ENCODE peak calls at places on chromosome 22, in five cellular contexts. One of them, this sample, is unnamed.
A peak's percentile ranks its signal among the peaks of the same experiment; 100 is the strongest.

GRCh38 chr22:27206001-27206746 is 548.8 kb downstream of the MIAT start:
- DNase-seq in ELR: no peak
- DNase-seq in nephron progenitor cell: no peak
- DNase-seq in activated naive CD4-positive, alpha-beta T cell treated with anti-CD3 and anti-CD28 coated beads, Interleukin-2, amount 50 U/mL, for 16 hours: no peak
- DNase-seq in stomach: no peak
- DNase-seq in this sample: no peak

GRCh38 chr22:47567741-47568140 is 805.3 kb downstream of the TBC1D22A start:
- DNase-seq in activated naive CD4-positive, alpha-beta T cell treated with anti-CD3 and anti-CD28 coated beads, Interleukin-2, amount 50 U/mL, for 16 hours: no peak
- DNase-seq in nephron progenitor cell: no peak
- DNase-seq in ELR: no peak
- DNase-seq in stomach: no peak
- DNase-seq in this sample: no peak

GRCh38 chr22:46089426-46090041 is 60.8 kb upstream of the PPARA start:
- DNase-seq in nephron progenitor cell: no peak
- DNase-seq in stomach: peak; percentile 26
- DNase-seq in ELR: no peak
- DNase-seq in activated naive CD4-positive, alpha-beta T cell treated with anti-CD3 and anti-CD28 coated beads, Interleukin-2, amount 50 U/mL, for 16 hours: no peak
- DNase-seq in this sample: no peak

GRCh38 chr22:46367707-46368191 is 32.2 kb downstream of the TRMU start:
- DNase-seq in activated naive CD4-positive, alpha-beta T cell treated with anti-CD3 and anti-CD28 coated beads, Interleukin-2, amount 50 U/mL, for 16 hours: peak; percentile 75
- DNase-seq in ELR: peak; percentile 65
- DNase-seq in nephron progenitor cell: peak; percentile 79
- DNase-seq in stomach: peak; percentile 89
- DNase-seq in this sample: peak; percentile 65

GRCh38 chr22:39703890-39704658 is 133.5 kb downstream of the CACNA1I start:
- DNase-seq in ELR: no peak
- DNase-seq in stomach: no peak
- DNase-seq in nephron progenitor cell: peak; percentile 59
- DNase-seq in activated naive CD4-positive, alpha-beta T cell treated with anti-CD3 and anti-CD28 coated beads, Interleukin-2, amount 50 U/mL, for 16 hours: no peak
- DNase-seq in this sample: peak; percentile 44

GRCh38 chr22:27768027-27768640 is 33.4 kb downstream of the MN1 start:
- DNase-seq in stomach: no peak
- DNase-seq in nephron progenitor cell: no peak
- DNase-seq in ELR: no peak
- DNase-seq in activated naive CD4-positive, alpha-beta T cell treated with anti-CD3 and anti-CD28 coated beads, Interleukin-2, amount 50 U/mL, for 16 hours: no peak
- DNase-seq in this sample: no peak

GRCh38 chr22:19488884-19489843 is 9.4 kb downstream of the CDC45 start:
- DNase-seq in ELR: peak; percentile 34
- DNase-seq in nephron progenitor cell: no peak
- DNase-seq in activated naive CD4-positive, alpha-beta T cell treated with anti-CD3 and anti-CD28 coated beads, Interleukin-2, amount 50 U/mL, for 16 hours: no peak
- DNase-seq in stomach: no peak
- DNase-seq in this sample: no peak

GRCh38 chr22:46241397-46242007 is 8.6 kb downstream of the CDPF1 start:
- DNase-seq in nephron progenitor cell: no peak
- DNase-seq in ELR: no peak
- DNase-seq in activated naive CD4-positive, alpha-beta T cell treated with anti-CD3 and anti-CD28 coated beads, Interleukin-2, amount 50 U/mL, for 16 hours: no peak
- DNase-seq in stomach: no peak
- DNase-seq in this sample: peak; percentile 55

GRCh38 chr22:39946571-39947407 is 13.4 kb upstream of the TMA7B start:
- DNase-seq in ELR: no peak
- DNase-seq in nephron progenitor cell: no peak
- DNase-seq in activated naive CD4-positive, alpha-beta T cell treated with anti-CD3 and anti-CD28 coated beads, Interleukin-2, amount 50 U/mL, for 16 hours: no peak
- DNase-seq in stomach: no peak
- DNase-seq in this sample: peak; percentile 81

GRCh38 chr22:19238900-19239299 is 52.6 kb downstream of the CLTCL1 start:
- DNase-seq in ELR: no peak
- DNase-seq in activated naive CD4-positive, alpha-beta T cell treated with anti-CD3 and anti-CD28 coated beads, Interleukin-2, amount 50 U/mL, for 16 hours: no peak
- DNase-seq in nephron progenitor cell: no peak
- DNase-seq in stomach: no peak
- DNase-seq in this sample: no peak

GRCh38 chr22:31752096-31752847 is 1.5 kb upstream of the DEPDC5 start:
- DNase-seq in activated naive CD4-positive, alpha-beta T cell treated with anti-CD3 and anti-CD28 coated beads, Interleukin-2, amount 50 U/mL, for 16 hours: no peak
- DNase-seq in nephron progenitor cell: no peak
- DNase-seq in ELR: no peak
- DNase-seq in stomach: no peak
- DNase-seq in this sample: peak; percentile 50

GRCh38 chr22:42277988-42278776 is 7.7 kb upstream of the TCF20 start:
- DNase-seq in nephron progenitor cell: no peak
- DNase-seq in stomach: no peak
- DNase-seq in activated naive CD4-positive, alpha-beta T cell treated with anti-CD3 and anti-CD28 coated beads, Interleukin-2, amount 50 U/mL, for 16 hours: no peak
- DNase-seq in ELR: no peak
- DNase-seq in this sample: no peak

GRCh38 chr22:44353063-44353440 is 40.3 kb upstream of the SHISAL1 start:
- DNase-seq in stomach: no peak
- DNase-seq in ELR: no peak
- DNase-seq in activated naive CD4-positive, alpha-beta T cell treated with anti-CD3 and anti-CD28 coated beads, Interleukin-2, amount 50 U/mL, for 16 hours: no peak
- DNase-seq in nephron progenitor cell: no peak
- DNase-seq in this sample: no peak

GRCh38 chr22:36839356-36840073 is 21.3 kb upstream of the NCF4 start:
- DNase-seq in nephron progenitor cell: no peak
- DNase-seq in ELR: peak; percentile 83
- DNase-seq in activated naive CD4-positive, alpha-beta T cell treated with anti-CD3 and anti-CD28 coated beads, Interleukin-2, amount 50 U/mL, for 16 hours: no peak
- DNase-seq in stomach: no peak
- DNase-seq in this sample: no peak

GRCh38 chr22:47158457-47158856 is 396.0 kb downstream of the TBC1D22A start:
- DNase-seq in stomach: no peak
- DNase-seq in nephron progenitor cell: no peak
- DNase-seq in activated naive CD4-positive, alpha-beta T cell treated with anti-CD3 and anti-CD28 coated beads, Interleukin-2, amount 50 U/mL, for 16 hours: no peak
- DNase-seq in ELR: no peak
- DNase-seq in this sample: no peak

GRCh38 chr22:36026741-36027140 is 1.9 kb downstream of the RBFOX2 start:
- DNase-seq in stomach: no peak
- DNase-seq in activated naive CD4-positive, alpha-beta T cell treated with anti-CD3 and anti-CD28 coated beads, Interleukin-2, amount 50 U/mL, for 16 hours: no peak
- DNase-seq in ELR: peak; percentile 64
- DNase-seq in nephron progenitor cell: no peak
- DNase-seq in this sample: peak; percentile 21

GRCh38 chr22:40560551-40560950 is 76.0 kb downstream of the MRTFA start:
- DNase-seq in activated naive CD4-positive, alpha-beta T cell treated with anti-CD3 and anti-CD28 coated beads, Interleukin-2, amount 50 U/mL, for 16 hours: no peak
- DNase-seq in nephron progenitor cell: no peak
- DNase-seq in stomach: no peak
- DNase-seq in ELR: peak; percentile 32
- DNase-seq in this sample: no peak

GRCh38 chr22:49158741-49159564 is 668.7 kb downstream of the BRD1 start:
- DNase-seq in ELR: no peak
- DNase-seq in activated naive CD4-positive, alpha-beta T cell treated with anti-CD3 and anti-CD28 coated beads, Interleukin-2, amount 50 U/mL, for 16 hours: no peak
- DNase-seq in stomach: no peak
- DNase-seq in nephron progenitor cell: no peak
- DNase-seq in this sample: no peak

GRCh38 chr22:19727310-19728150 is 4.2 kb downstream of the GP1BB start:
- DNase-seq in activated naive CD4-positive, alpha-beta T cell treated with anti-CD3 and anti-CD28 coated beads, Interleukin-2, amount 50 U/mL, for 16 hours: no peak
- DNase-seq in stomach: no peak
- DNase-seq in nephron progenitor cell: no peak
- DNase-seq in ELR: no peak
- DNase-seq in this sample: no peak

GRCh38 chr22:39471421-39472141 is 14.8 kb downstream of the MGAT3 start:
- DNase-seq in activated naive CD4-positive, alpha-beta T cell treated with anti-CD3 and anti-CD28 coated beads, Interleukin-2, amount 50 U/mL, for 16 hours: no peak
- DNase-seq in nephron progenitor cell: no peak
- DNase-seq in stomach: no peak
- DNase-seq in ELR: peak; percentile 65
- DNase-seq in this sample: no peak

GRCh38 chr22:31947296-31947695 is 3.0 kb downstream of the YWHAH start:
- DNase-seq in activated naive CD4-positive, alpha-beta T cell treated with anti-CD3 and anti-CD28 coated beads, Interleukin-2, amount 50 U/mL, for 16 hours: no peak
- DNase-seq in nephron progenitor cell: no peak
- DNase-seq in stomach: no peak
- DNase-seq in ELR: no peak
- DNase-seq in this sample: no peak

GRCh38 chr22:39820266-39820665 is 73.3 kb downstream of the ENTHD1 start:
- DNase-seq in activated naive CD4-positive, alpha-beta T cell treated with anti-CD3 and anti-CD28 coated beads, Interleukin-2, amount 50 U/mL, for 16 hours: no peak
- DNase-seq in nephron progenitor cell: no peak
- DNase-seq in ELR: peak; percentile 90
- DNase-seq in stomach: no peak
- DNase-seq in this sample: no peak

GRCh38 chr22:32801436-32802290 is at the start of gene TIMP3:
- DNase-seq in nephron progenitor cell: peak; percentile 87
- DNase-seq in activated naive CD4-positive, alpha-beta T cell treated with anti-CD3 and anti-CD28 coated beads, Interleukin-2, amount 50 U/mL, for 16 hours: no peak
- DNase-seq in stomach: peak; percentile 63
- DNase-seq in ELR: peak; percentile 83
- DNase-seq in this sample: peak; percentile 91

GRCh38 chr22:27639180-27640086 is 162.1 kb downstream of the MN1 start:
- DNase-seq in nephron progenitor cell: peak; percentile 61
- DNase-seq in ELR: no peak
- DNase-seq in stomach: no peak
- DNase-seq in activated naive CD4-positive, alpha-beta T cell treated with anti-CD3 and anti-CD28 coated beads, Interleukin-2, amount 50 U/mL, for 16 hours: no peak
- DNase-seq in this sample: peak; percentile 24

GRCh38 chr22:20010307-20011122 is 6.1 kb downstream of the ARVCF start:
- DNase-seq in ELR: no peak
- DNase-seq in stomach: no peak
- DNase-seq in activated naive CD4-positive, alpha-beta T cell treated with anti-CD3 and anti-CD28 coated beads, Interleukin-2, amount 50 U/mL, for 16 hours: no peak
- DNase-seq in nephron progenitor cell: no peak
- DNase-seq in this sample: no peak

GRCh38 chr22:40487663-40488249 is 117.4 kb downstream of the SGSM3 start:
- DNase-seq in activated naive CD4-positive, alpha-beta T cell treated with anti-CD3 and anti-CD28 coated beads, Interleukin-2, amount 50 U/mL, for 16 hours: no peak
- DNase-seq in stomach: no peak
- DNase-seq in ELR: peak; percentile 63
- DNase-seq in nephron progenitor cell: no peak
- DNase-seq in this sample: no peak

GRCh38 chr22:42885446-42885845 is 28.4 kb upstream of the ARFGAP3 start:
- DNase-seq in nephron progenitor cell: no peak
- DNase-seq in stomach: no peak
- DNase-seq in activated naive CD4-positive, alpha-beta T cell treated with anti-CD3 and anti-CD28 coated beads, Interleukin-2, amount 50 U/mL, for 16 hours: no peak
- DNase-seq in ELR: peak; percentile 30
- DNase-seq in this sample: no peak

GRCh38 chr22:26124991-26125725 is 44.1 kb upstream of the SEZ6L start:
- DNase-seq in stomach: no peak
- DNase-seq in activated naive CD4-positive, alpha-beta T cell treated with anti-CD3 and anti-CD28 coated beads, Interleukin-2, amount 50 U/mL, for 16 hours: no peak
- DNase-seq in nephron progenitor cell: no peak
- DNase-seq in ELR: no peak
- DNase-seq in this sample: no peak

GRCh38 chr22:37198290-37199102 is 10.4 kb upstream of the C1QTNF6 start:
- DNase-seq in nephron progenitor cell: peak; percentile 95
- DNase-seq in ELR: peak; percentile 84
- DNase-seq in stomach: peak; percentile 88
- DNase-seq in activated naive CD4-positive, alpha-beta T cell treated with anti-CD3 and anti-CD28 coated beads, Interleukin-2, amount 50 U/mL, for 16 hours: peak; percentile 92
- DNase-seq in this sample: peak; percentile 91